ENCODE peak calls at places on chromosome 7, in nine cellular contexts. D is AG08396; K is endothelial cell; G is stimulated activated CD8-positive, alpha-beta memory T cell treated with anti-CD3 and anti-CD28 coated beads, Interleukin-15, amount 100 ng/mL, for 24 hours; P is Right ventricle myocardium superior; O is GM04503; I is GM13977; Q is T-helper 1 cell; C is GM03348. Z is an unnamed sample.

GRCh38 chr7:29977926-29978652 is 11.5 kb downstream of the SCRN1 start:
- DNase-seq in C (no peak), O (no peak), D (no peak), G (no peak), K (peak), Q (no peak), P (no peak), I (no peak), Z (no peak)

GRCh38 chr7:70647801-70648491 is 484.0 kb upstream of the GALNT17 start:
- DNase-seq in D (peak), K (no peak), Q (peak), P (no peak), C (peak), I (peak), G (peak), O (no peak), Z (no peak)

GRCh38 chr7:65983965-65984654 is 2.1 kb upstream of the GUSB start:
- DNase-seq in I (no peak), G (no peak), Q (no peak), K (no peak), P (no peak), C (no peak), O (no peak), D (no peak), Z (no peak)

GRCh38 chr7:50333266-50333665 is 28.8 kb downstream of the IKZF1 start:
- DNase-seq in G (no peak), I (no peak), P (no peak), Q (peak), K (no peak), D (no peak), C (no peak), O (no peak), Z (no peak)

GRCh38 chr7:2734084-2734601 is 46.1 kb downstream of the AMZ1 start:
- DNase-seq in G (no peak), O (no peak), P (no peak), I (no peak), Q (no peak), K (no peak), C (no peak), D (no peak), Z (no peak)

GRCh38 chr7:88835147-88835728 is 39.7 kb upstream of the TEX47 start:
- DNase-seq in K (peak), C (peak), Q (no peak), D (no peak), I (peak), P (no peak), O (no peak), G (no peak), Z (no peak)

GRCh38 chr7:82375068-82375467 is 68.5 kb downstream of the CACNA2D1 start:
- DNase-seq in I (no peak), Q (no peak), K (no peak), P (no peak), D (no peak), G (no peak), C (no peak), O (no peak), Z (no peak)

GRCh38 chr7:79489371-79489770 is 35.9 kb upstream of the MAGI2 start:
- DNase-seq in O (no peak), P (no peak), G (no peak), Q (no peak), I (no peak), C (no peak), K (no peak), D (no peak), Z (no peak)

GRCh38 chr7:4791738-4792536 is 16.5 kb downstream of the AP5Z1 start:
- DNase-seq in K (peak), C (peak), P (peak), O (no peak), G (peak), I (peak), D (peak), Q (peak), Z (peak)

GRCh38 chr7:46933596-46933995 is 648.3 kb downstream of the TNS3 start:
- DNase-seq in D (no peak), P (no peak), O (peak), Q (no peak), K (no peak), G (no peak), I (no peak), C (peak), Z (no peak)

GRCh38 chr7:8217200-8218068 is 44.5 kb downstream of the ICA1 start:
- DNase-seq in G (no peak), C (peak), K (peak), O (no peak), P (no peak), D (peak), I (peak), Q (no peak), Z (no peak)

GRCh38 chr7:102305414-102306268 is 19.0 kb downstream of the SH2B2 start:
- DNase-seq in I (peak), P (no peak), G (no peak), C (no peak), D (no peak), O (no peak), K (no peak), Q (no peak), Z (no peak)

GRCh38 chr7:14133752-14134151 is 144.3 kb upstream of the ETV1 start:
- DNase-seq in C (no peak), O (no peak), Q (no peak), K (no peak), I (no peak), G (no peak), D (no peak), P (no peak), Z (no peak)

GRCh38 chr7:98569606-98570337 is 47.3 kb upstream of the NPTX2 start:
- DNase-seq in K (no peak), O (no peak), D (no peak), I (no peak), P (peak), Q (no peak), G (no peak), C (no peak), Z (peak)

GRCh38 chr7:157576415-157576814 is 239.6 kb downstream of the DNAJB6 start:
- DNase-seq in K (no peak), P (no peak), Q (peak), G (peak), O (no peak), C (no peak), I (no peak), D (no peak), Z (no peak)

GRCh38 chr7:75756340-75757297 is 15.4 kb downstream of the CCL26 start:
- DNase-seq in G (no peak), K (peak), C (peak), D (peak), Q (no peak), P (no peak), O (no peak), I (peak), Z (no peak)

GRCh38 chr7:99407849-99408346 is 499 bp downstream of the PDAP1 start:
- DNase-seq in O (peak), I (no peak), C (peak), P (peak), Q (peak), D (peak), G (no peak), K (peak), Z (no peak)

GRCh38 chr7:25647872-25648271 is 419.6 kb upstream of the NPVF start:
- DNase-seq in P (no peak), I (no peak), O (no peak), G (no peak), D (no peak), C (no peak), Q (no peak), K (no peak), Z (no peak)

GRCh38 chr7:77428777-77429231 is 12.7 kb upstream of the GSAP start:
- DNase-seq in D (no peak), O (no peak), I (no peak), G (no peak), C (no peak), P (no peak), K (peak), Q (no peak), Z (no peak)

GRCh38 chr7:132666076-132666775 is 90.0 kb upstream of the PLXNA4 start:
- DNase-seq in P (no peak), I (no peak), D (peak), G (no peak), C (no peak), Q (no peak), O (no peak), K (no peak), Z (no peak)

GRCh38 chr7:116799912-116800311 is 62.5 kb upstream of the CAPZA2 start:
- DNase-seq in C (no peak), I (no peak), Q (no peak), P (no peak), D (no peak), O (no peak), G (no peak), K (no peak), Z (no peak)

GRCh38 chr7:16644624-16644986 is 949 bp downstream of the ANKMY2 start:
- DNase-seq in I (peak), G (peak), Q (peak), P (peak), O (no peak), D (peak), K (peak), C (peak), Z (no peak)

GRCh38 chr7:94445696-94446194 is 51.0 kb downstream of the COL1A2 start:
- DNase-seq in I (no peak), O (no peak), P (no peak), C (no peak), Q (no peak), D (no peak), G (no peak), K (no peak), Z (no peak)

GRCh38 chr7:107180378-107180777 is 11.6 kb downstream of the HBP1 start:
- DNase-seq in K (no peak), D (no peak), G (peak), Q (peak), I (no peak), C (no peak), O (no peak), P (no peak), Z (no peak)

GRCh38 chr7:18345641-18346234 is 149.8 kb upstream of the HDAC9 start:
- DNase-seq in Q (no peak), I (no peak), K (peak), P (no peak), O (no peak), G (no peak), C (peak), D (peak), Z (peak)

GRCh38 chr7:44282601-44283171 is 42.7 kb downstream of the CAMK2B start:
- DNase-seq in C (no peak), K (no peak), D (no peak), P (peak), I (no peak), Q (no peak), G (no peak), O (no peak), Z (no peak)

GRCh38 chr7:106744507-106745180 is 83.7 kb upstream of the CCDC71L start:
- DNase-seq in G (no peak), C (no peak), P (no peak), O (no peak), D (no peak), Q (no peak), I (no peak), K (no peak), Z (no peak)

GRCh38 chr7:1742555-1743303 is 72.7 kb downstream of the ELFN1 start:
- DNase-seq in Q (no peak), O (no peak), I (peak), G (no peak), D (peak), K (no peak), P (peak), C (peak), Z (no peak)

GRCh38 chr7:157522954-157523353 is 186.2 kb downstream of the DNAJB6 start:
- DNase-seq in I (no peak), K (no peak), C (no peak), P (peak), G (no peak), Q (no peak), O (no peak), D (no peak), Z (no peak)

GRCh38 chr7:4667776-4668509 is 14.2 kb upstream of the FOXK1 start:
- DNase-seq in C (peak), P (no peak), I (no peak), G (no peak), K (no peak), Q (no peak), O (peak), D (peak), Z (no peak)

GRCh38 chr7:67440321-67440720 is 443.7 kb downstream of the TYW1 start:
- DNase-seq in I (no peak), D (no peak), K (no peak), G (no peak), Q (no peak), C (no peak), P (no peak), O (no peak), Z (no peak)

GRCh38 chr7:137331378-137331777 is 12.2 kb downstream of the PTN start:
- DNase-seq in I (no peak), K (no peak), C (peak), Q (no peak), D (peak), G (no peak), O (no peak), P (no peak), Z (no peak)

GRCh38 chr7:38189256-38189938 is 11.4 kb downstream of the STARD3NL start:
- DNase-seq in O (no peak), D (no peak), P (no peak), Q (no peak), K (no peak), I (no peak), G (no peak), C (no peak), Z (no peak)

GRCh38 chr7:117825132-117825531 is 48.1 kb downstream of the CTTNBP2 start:
- DNase-seq in K (no peak), G (no peak), D (peak), O (no peak), I (no peak), P (no peak), Q (no peak), C (no peak), Z (no peak)

GRCh38 chr7:14389052-14389988 is 399.9 kb upstream of the ETV1 start:
- DNase-seq in D (no peak), K (no peak), C (no peak), O (no peak), Q (no peak), G (no peak), P (no peak), I (no peak), Z (no peak)

GRCh38 chr7:122743211-122743610 is 40.5 kb upstream of the RNF148 start:
- DNase-seq in D (no peak), P (no peak), I (no peak), G (no peak), Q (no peak), K (no peak), O (no peak), C (no peak), Z (no peak)

GRCh38 chr7:137146552-137146961 is 197.0 kb downstream of the PTN start:
- DNase-seq in C (peak), O (peak), D (peak), K (no peak), P (no peak), I (no peak), Q (no peak), G (no peak), Z (no peak)

GRCh38 chr7:951881-952547 is 2.5 kb downstream of the ADAP1 start:
- DNase-seq in K (no peak), D (no peak), G (no peak), P (peak), I (no peak), Q (no peak), C (no peak), O (no peak), Z (no peak)

GRCh38 chr7:32164341-32164996 is 94.3 kb upstream of the PDE1C start:
- DNase-seq in P (no peak), C (peak), I (peak), Q (no peak), G (no peak), D (peak), K (no peak), O (no peak), Z (peak)